ENCODE peak calls at places on chromosome 2, in nine cellular contexts. B is uterus, E is Panc1, T is heart right ventricle, G is osteoblast, M is cardiac muscle cell, V is esophagus muscularis mucosa, F is left ventricle myocardium inferior, L is OCI-LY7. R is an unnamed sample.
A peak's percentile ranks its signal among the peaks of the same experiment; 100 is the strongest.

GRCh38 chr2:202113571-202114142 is 40.6 kb downstream of the KIAA2012 start:
- DNase-seq in E (no peak), L (no peak), F (no peak), T (no peak), B (no peak), G (peak; percentile 81), M (no peak), V (no peak), R (no peak)

GRCh38 chr2:41698787-41699422 is 348.9 kb upstream of the PKDCC start:
- DNase-seq in M (peak; percentile 45), V (no peak), E (no peak), G (peak; percentile 56), F (peak; percentile 46), L (peak; percentile 14), T (peak; percentile 62), B (peak; percentile 53), R (no peak)

GRCh38 chr2:2902551-2903216 is 474.9 kb downstream of the EIPR1 start:
- DNase-seq in F (no peak), T (no peak), L (no peak), M (no peak), G (no peak), E (no peak), V (peak; percentile 89), B (no peak), R (no peak)

GRCh38 chr2:201840726-201841125 is 34.4 kb downstream of the CDK15 start:
- DNase-seq in B (no peak), L (no peak), M (no peak), E (no peak), V (no peak), T (no peak), F (no peak), G (no peak), R (no peak)

GRCh38 chr2:120312861-120313694 is 32.9 kb upstream of the INHBB start:
- DNase-seq in E (peak; percentile 41), M (peak; percentile 85), T (peak; percentile 81), B (peak; percentile 84), V (peak; percentile 95), G (peak; percentile 92), L (peak; percentile 77), F (peak; percentile 80), R (peak; percentile 94)

GRCh38 chr2:80496770-80497169 is 192.2 kb upstream of the LRRTM1 start:
- DNase-seq in L (no peak), F (no peak), B (no peak), G (no peak), V (no peak), E (no peak), T (no peak), M (peak; percentile 37), R (no peak)

GRCh38 chr2:230578106-230578505 is 134.5 kb upstream of the CAB39 start:
- DNase-seq in M (no peak), G (no peak), L (no peak), F (no peak), E (no peak), B (no peak), V (no peak), T (no peak), R (no peak)

GRCh38 chr2:12717988-12718661 is 1.4 kb downstream of the TRIB2 start:
- DNase-seq in V (no peak), B (peak; percentile 54), G (no peak), E (no peak), T (no peak), F (no peak), M (peak; percentile 49), L (peak; percentile 41), R (peak; percentile 85)

GRCh38 chr2:16037808-16038457 is 97.6 kb downstream of the MYCN start:
- DNase-seq in B (no peak), T (no peak), V (no peak), G (no peak), F (no peak), L (no peak), M (no peak), E (no peak), R (no peak)
- H3K9me3 ChIP-seq in B (no peaks in the 10 kb centered on the region), T (no peaks in the 10 kb centered on the region), V (no peaks in the 10 kb centered on the region), G (no peaks in the 10 kb centered on the region), F (no peaks in the 10 kb centered on the region), L (no peaks in the 10 kb centered on the region), M (no peaks in the 10 kb centered on the region), E (no peaks in the 10 kb centered on the region), R (no peaks in the 10 kb centered on the region)

DNA sequence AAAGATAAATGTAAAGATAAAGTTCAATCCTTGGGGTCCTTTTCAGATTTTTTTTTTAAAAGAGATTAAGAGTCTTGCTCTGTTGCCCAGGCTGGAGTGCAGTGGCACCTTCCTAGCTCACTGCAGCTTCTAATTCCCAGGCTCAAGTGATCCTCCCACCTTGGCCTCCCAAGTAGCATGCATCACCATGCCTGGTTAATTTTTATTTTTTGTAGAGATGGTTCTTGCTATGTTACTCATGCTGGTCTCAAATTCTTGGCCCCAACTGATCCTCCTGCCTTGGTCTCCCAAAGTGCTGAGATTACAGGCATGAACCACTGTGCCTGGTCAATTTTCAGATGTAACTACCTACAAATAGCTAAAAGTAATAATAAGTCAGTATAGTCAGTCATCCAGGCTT is 21.1 kb downstream of the NFE2L2 start:
- DNase-seq in F (no peak), B (no peak), V (no peak), G (no peak), L (no peak), M (no peak), T (no peak), E (no peak), R (no peak)
- H3K4me1 ChIP-seq in F (peaks cover 100% of the 10 kb centered on the region), B (peaks cover 24% of the 10 kb centered on the region), V (peaks cover 99% of the 10 kb centered on the region), G (peaks cover 66% of the 10 kb centered on the region), L (peaks cover 35% of the 10 kb centered on the region), M (peaks cover 5% of the 10 kb centered on the region), T (peaks cover 99% of the 10 kb centered on the region), E (peaks cover 98% of the 10 kb centered on the region), R (peaks cover 82% of the 10 kb centered on the region)

GRCh38 chr2:204483497-204484164 is 61.6 kb upstream of the PARD3B start:
- DNase-seq in F (no peak), L (no peak), V (no peak), T (no peak), G (peak; percentile 51), M (no peak), B (no peak), E (no peak), R (no peak)

GRCh38 chr2:204479557-204479956 is 65.7 kb upstream of the PARD3B start:
- DNase-seq in L (no peak), B (no peak), F (no peak), T (no peak), M (no peak), E (no peak), V (no peak), G (no peak), R (no peak)

GRCh38 chr2:204475403-204475802 is 69.9 kb upstream of the PARD3B start:
- DNase-seq in V (no peak), B (no peak), T (no peak), E (no peak), L (no peak), F (no peak), G (no peak), M (no peak), R (no peak)

GRCh38 chr2:204477358-204477950 is 67.8 kb upstream of the PARD3B start:
- DNase-seq in V (no peak), F (no peak), B (no peak), M (no peak), G (no peak), T (no peak), E (no peak), L (no peak), R (no peak)

GRCh38 chr2:204480262-204480661 is 65.0 kb upstream of the PARD3B start:
- DNase-seq in F (no peak), T (no peak), E (no peak), B (no peak), G (no peak), V (no peak), M (no peak), L (no peak), R (no peak)
- TF ChIP-seq CTCF in F (no peak), T (no peak), E (no peak), B (no peak), G (no peak), V (no peak), M (no peak), L (no peak), R (no peak)

GRCh38 chr2:45690223-45690622 is 38.7 kb downstream of the PRKCE start:
- DNase-seq in V (no peak), M (no peak), E (no peak), B (no peak), G (no peak), L (no peak), F (no peak), T (no peak), R (no peak)

GRCh38 chr2:45691152-45691551 is 39.7 kb downstream of the PRKCE start:
- DNase-seq in L (peak; percentile 5), G (no peak), B (no peak), F (no peak), T (no peak), V (no peak), M (no peak), E (no peak), R (no peak)

GRCh38 chr2:45692566-45692965 is 41.1 kb downstream of the PRKCE start:
- DNase-seq in G (no peak), B (no peak), M (no peak), V (no peak), E (no peak), F (no peak), T (no peak), L (no peak), R (no peak)

GRCh38 chr2:45688479-45689298 is 37.2 kb downstream of the PRKCE start:
- DNase-seq in B (no peak), G (no peak), L (no peak), F (no peak), T (no peak), E (no peak), M (no peak), V (no peak), R (no peak)

GRCh38 chr2:45691600-45691999 is 40.1 kb downstream of the PRKCE start:
- DNase-seq in E (no peak), L (peak; percentile 38), T (no peak), V (no peak), G (no peak), M (no peak), F (no peak), B (no peak), R (no peak)
- H3K9me3 ChIP-seq in E (no peaks in the 10 kb centered on the region), L (no peaks in the 10 kb centered on the region), T (no peaks in the 10 kb centered on the region), V (no peaks in the 10 kb centered on the region), G (no peaks in the 10 kb centered on the region), M (no peaks in the 10 kb centered on the region), F (no peaks in the 10 kb centered on the region), B (no peaks in the 10 kb centered on the region), R (no peaks in the 10 kb centered on the region)

DNA sequence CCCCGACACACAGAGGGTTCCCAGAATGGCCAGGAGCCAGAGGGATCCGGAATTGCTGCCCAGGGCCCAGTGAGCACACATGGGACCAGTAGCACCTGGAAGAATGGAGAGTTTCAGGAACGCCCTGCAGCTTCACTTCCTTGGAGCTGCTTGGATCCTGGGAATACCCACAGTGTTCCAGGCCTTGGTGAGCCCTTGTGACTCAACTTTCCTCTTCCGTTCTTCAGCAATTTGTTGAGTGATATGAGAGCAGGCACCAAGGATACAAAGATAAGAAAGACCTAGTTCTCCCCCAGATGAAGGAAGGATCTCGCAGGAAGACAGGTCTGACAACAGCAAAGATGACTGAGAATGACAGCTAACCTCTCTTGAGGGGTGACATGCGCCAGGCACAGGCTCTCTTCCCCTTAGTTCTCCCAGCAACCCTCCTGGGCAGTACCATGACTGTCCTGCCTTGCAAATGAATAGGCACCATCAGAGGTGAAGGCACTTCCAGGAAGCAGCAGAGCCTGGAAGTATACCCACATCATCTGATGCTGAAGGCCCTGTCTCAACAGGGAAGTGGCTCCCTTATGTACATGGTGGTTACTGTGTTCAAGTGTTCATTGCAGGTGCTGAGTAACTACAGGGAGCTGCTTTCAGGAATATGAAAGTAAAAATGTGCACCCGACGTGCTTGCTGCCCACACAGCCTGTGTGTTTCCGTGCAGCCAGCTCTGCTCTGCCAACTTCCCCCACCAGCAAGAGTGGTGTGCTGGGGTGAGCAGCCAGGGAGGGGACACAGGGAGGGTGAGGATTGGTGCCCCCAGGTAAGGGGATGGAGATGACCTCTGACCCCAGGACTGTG is 116.2 kb downstream of the STPG4 start:
- DNase-seq in G (peak; percentile 82), F (no peak), T (no peak), E (no peak), L (no peak), B (no peak), V (no peak), M (no peak), R (no peak)
- H3K4me1 ChIP-seq in G (peaks cover 48% of the 10 kb centered on the region), F (peaks cover 97% of the 10 kb centered on the region), T (peaks cover 73% of the 10 kb centered on the region), E (peaks cover 60% of the 10 kb centered on the region), L (peaks cover 4% of the 10 kb centered on the region), B (peaks cover 18% of the 10 kb centered on the region), V (peaks cover 100% of the 10 kb centered on the region), M (peaks cover 33% of the 10 kb centered on the region), R (peaks cover 76% of the 10 kb centered on the region)